ENCODE peak calls at places on chromosome 4, in ten cellular contexts. N, H, U, F, Y, C, A, R, S and O are unnamed samples.
A peak's percentile ranks its signal among the peaks of the same experiment; 100 is the strongest.

GRCh38 chr4:105113800-105114199 is 32.9 kb upstream of the TET2 start:
- DNase-seq in N (no peak), F (no peak), H (no peak), U (no peak), S (no peak), C (no peak), A (no peak), Y (no peak), R (no peak), O (no peak)

GRCh38 chr4:133154725-133155124 is 5.6 kb downstream of the PCDH10 start:
- DNase-seq in F (peak; percentile 36), H (peak; percentile 37), S (no peak), A (no peak), Y (peak; percentile 48), C (no peak), N (no peak), U (peak; percentile 62), R (peak; percentile 47), O (no peak)

GRCh38 chr4:153603258-153603657 is 80.8 kb upstream of the TLR2 start:
- DNase-seq in F (no peak), S (no peak), Y (no peak), R (no peak), N (no peak), C (no peak), H (no peak), U (no peak), A (no peak), O (no peak)

GRCh38 chr4:112514079-112514448 is 1.9 kb downstream of the NEUROG2 start:
- DNase-seq in S (no peak), N (no peak), Y (no peak), R (peak; percentile 64), U (no peak), C (no peak), F (no peak), A (no peak), H (no peak), O (no peak)

GRCh38 chr4:150250998-150251651 is 172.9 kb downstream of the DCLK2 start:
- DNase-seq in H (no peak), A (no peak), U (no peak), S (no peak), C (no peak), N (no peak), Y (no peak), F (no peak), R (no peak), O (no peak)

GRCh38 chr4:33386761-33387160 is 2666.6 kb downstream of the PCDH7 start:
- DNase-seq in F (no peak), R (no peak), A (no peak), N (no peak), H (no peak), S (no peak), U (no peak), Y (no peak), C (no peak), O (no peak)

GRCh38 chr4:154485127-154485773 is 6.3 kb downstream of the DCHS2 start:
- DNase-seq in S (no peak), F (no peak), R (no peak), A (no peak), U (no peak), N (no peak), Y (no peak), H (no peak), C (no peak), O (no peak)

GRCh38 chr4:158209825-158210807 is at the start of gene TMEM144:
- DNase-seq in S (peak; percentile 76), R (peak; percentile 96), U (peak; percentile 94), A (no peak), F (peak; percentile 78), N (peak; percentile 94), H (peak; percentile 90), Y (no peak), C (no peak), O (peak; percentile 87)

GRCh38 chr4:89914609-89915008 is 20.0 kb downstream of the MMRN1 start:
- DNase-seq in U (no peak), R (no peak), A (no peak), Y (no peak), C (no peak), S (no peak), F (no peak), H (no peak), N (no peak), O (no peak)

GRCh38 chr4:153733751-153734448 is 25.9 kb downstream of the RNF175 start:
- DNase-seq in R (no peak), C (no peak), A (no peak), F (no peak), H (no peak), S (no peak), U (peak; percentile 21), N (no peak), Y (no peak), O (no peak)

GRCh38 chr4:150934022-150934421 is 81.1 kb downstream of the LRBA start:
- DNase-seq in S (no peak), N (no peak), R (no peak), U (no peak), Y (no peak), C (no peak), A (no peak), H (no peak), F (no peak), O (no peak)

GRCh38 chr4:2442175-2442993 is 23.6 kb downstream of the CFAP99 start:
- DNase-seq in A (no peak), F (no peak), S (no peak), Y (no peak), C (no peak), N (peak; percentile 24), H (no peak), U (no peak), R (no peak), O (no peak)

GRCh38 chr4:38678078-38678477 is 14.1 kb downstream of the KLF3 start:
- DNase-seq in R (peak; percentile 11), C (no peak), H (peak; percentile 88), U (peak; percentile 95), F (peak; percentile 62), N (no peak), Y (no peak), S (no peak), A (no peak), O (no peak)

GRCh38 chr4:169137555-169137920 is 127.5 kb upstream of the CBR4 start:
- DNase-seq in S (no peak), R (no peak), A (no peak), C (no peak), H (no peak), N (no peak), U (no peak), F (no peak), Y (no peak), O (no peak)

GRCh38 chr4:150348079-150348478 is 233.9 kb upstream of the MAB21L2 start:
- DNase-seq in R (no peak), C (no peak), H (peak; percentile 67), N (no peak), S (no peak), U (peak; percentile 85), F (no peak), A (no peak), Y (no peak), O (no peak)

GRCh38 chr4:34293459-34293858 is 1950.9 kb downstream of the ARAP2 start:
- DNase-seq in R (no peak), Y (no peak), N (no peak), C (no peak), U (peak; percentile 15), S (no peak), F (no peak), A (no peak), H (peak; percentile 5), O (no peak)

GRCh38 chr4:78552398-78553396 is 1.1 kb downstream of the ANXA3 start:
- DNase-seq in C (no peak), F (no peak), N (no peak), S (no peak), H (no peak), A (no peak), R (peak; percentile 88), U (no peak), Y (no peak), O (no peak)

GRCh38 chr4:157459789-157460188 is 239.3 kb downstream of the GRIA2 start:
- DNase-seq in N (no peak), U (no peak), S (no peak), Y (no peak), H (no peak), A (no peak), R (no peak), F (peak; percentile 5), C (no peak), O (no peak)

GRCh38 chr4:47531241-47531953 is 46.3 kb downstream of the ATP10D start:
- DNase-seq in C (peak; percentile 38), R (peak; percentile 51), A (peak; percentile 67), F (no peak), H (peak; percentile 89), Y (peak; percentile 92), S (no peak), N (no peak), U (peak; percentile 70), O (no peak)

GRCh38 chr4:138204507-138204906 is 37.6 kb downstream of the SLC7A11 start:
- DNase-seq in U (no peak), N (no peak), S (no peak), H (no peak), C (no peak), Y (no peak), F (no peak), R (no peak), A (no peak), O (no peak)

GRCh38 chr4:242121-242848 is 63.0 kb downstream of the ZNF732 start:
- DNase-seq in R (peak; percentile 64), H (peak; percentile 21), N (peak; percentile 79), U (peak; percentile 34), A (peak; percentile 71), F (no peak), C (peak; percentile 77), Y (peak; percentile 64), S (no peak), O (peak; percentile 56)

GRCh38 chr4:31234494-31234893 is 514.3 kb downstream of the PCDH7 start:
- DNase-seq in F (no peak), H (peak; percentile 11), S (no peak), R (peak; percentile 46), U (no peak), Y (no peak), N (no peak), C (no peak), A (no peak), O (no peak)

GRCh38 chr4:103719320-103720204 is at the start of gene TACR3:
- DNase-seq in C (no peak), S (no peak), U (no peak), H (no peak), R (peak; percentile 85), Y (no peak), A (no peak), F (peak; percentile 87), N (no peak), O (no peak)